ENCODE peak calls at places on chromosomes 12 and 14, in nine cellular contexts. One of them, this sample, is unnamed.

GRCh38 chr12:106445981-106446380 is 88.4 kb downstream of the POLR3B start:
- DNase-seq in HL-60: no peak
- DNase-seq in spleen: no peak
- DNase-seq in H1: no peak
- DNase-seq in HepG2: no peak
- DNase-seq in GM23338: no peak
- DNase-seq in SK-N-SH: no peak
- DNase-seq in stomach: no peak
- DNase-seq in prostate gland: no peak
- DNase-seq in this sample: no peak

GRCh38 chr12:64001439-64001838 is 156.9 kb downstream of the SRGAP1 start:
- DNase-seq in HL-60: no peak
- DNase-seq in spleen: no peak
- DNase-seq in H1: no peak
- DNase-seq in HepG2: no peak
- DNase-seq in GM23338: no peak
- DNase-seq in SK-N-SH: no peak
- DNase-seq in stomach: no peak
- DNase-seq in prostate gland: no peak
- DNase-seq in this sample: no peak

GRCh38 chr12:2335517-2335916 is 282.7 kb downstream of the CACNA1C start:
- DNase-seq in HL-60: no peak
- DNase-seq in spleen: no peak
- DNase-seq in H1: no peak
- DNase-seq in HepG2: no peak
- DNase-seq in GM23338: no peak
- DNase-seq in SK-N-SH: no peak
- DNase-seq in stomach: no peak
- DNase-seq in prostate gland: no peak
- DNase-seq in this sample: no peak

GRCh38 chr12:57724936-57725740 is 13.4 kb downstream of the AGAP2 start:
- DNase-seq in HL-60: no peak
- DNase-seq in spleen: no peak
- DNase-seq in H1: peak
- DNase-seq in HepG2: no peak
- DNase-seq in GM23338: peak
- DNase-seq in SK-N-SH: no peak
- DNase-seq in stomach: no peak
- DNase-seq in prostate gland: no peak
- DNase-seq in this sample: no peak

GRCh38 chr12:19244312-19244711 is 114.8 kb downstream of the PLEKHA5 start:
- DNase-seq in HL-60: no peak
- DNase-seq in spleen: no peak
- DNase-seq in H1: no peak
- DNase-seq in HepG2: no peak
- DNase-seq in GM23338: no peak
- DNase-seq in SK-N-SH: no peak
- DNase-seq in stomach: no peak
- DNase-seq in prostate gland: no peak
- DNase-seq in this sample: no peak

GRCh38 chr12:100345020-100345767 is 11.7 kb upstream of the SLC17A8 start:
- DNase-seq in HL-60: no peak
- DNase-seq in spleen: no peak
- DNase-seq in H1: no peak
- DNase-seq in HepG2: no peak
- DNase-seq in GM23338: no peak
- DNase-seq in SK-N-SH: no peak
- DNase-seq in stomach: no peak
- DNase-seq in prostate gland: no peak
- DNase-seq in this sample: no peak

GRCh38 chr14:77140343-77140936 is 1.2 kb downstream of the ZDHHC22 start:
- DNase-seq in HL-60: no peak
- DNase-seq in spleen: peak
- DNase-seq in H1: no peak
- DNase-seq in HepG2: no peak
- DNase-seq in GM23338: no peak
- DNase-seq in SK-N-SH: no peak
- DNase-seq in stomach: no peak
- DNase-seq in prostate gland: no peak
- DNase-seq in this sample: no peak

GRCh38 chr14:42027271-42027670 is 420.6 kb downstream of the LRFN5 start:
- DNase-seq in HL-60: no peak
- DNase-seq in spleen: no peak
- DNase-seq in H1: no peak
- DNase-seq in HepG2: no peak
- DNase-seq in GM23338: no peak
- DNase-seq in SK-N-SH: no peak
- DNase-seq in stomach: no peak
- DNase-seq in prostate gland: no peak
- DNase-seq in this sample: no peak

GRCh38 chr14:90087433-90087832 is 25.6 kb downstream of the KCNK13 start:
- DNase-seq in HL-60: peak
- DNase-seq in spleen: no peak
- DNase-seq in H1: no peak
- DNase-seq in HepG2: peak
- DNase-seq in GM23338: no peak
- DNase-seq in SK-N-SH: no peak
- DNase-seq in stomach: no peak
- DNase-seq in prostate gland: no peak
- DNase-seq in this sample: no peak

GRCh38 chr12:103647267-103647666 is 60.2 kb downstream of the STAB2 start:
- DNase-seq in HL-60: no peak
- DNase-seq in spleen: no peak
- DNase-seq in H1: no peak
- DNase-seq in HepG2: no peak
- DNase-seq in GM23338: no peak
- DNase-seq in SK-N-SH: no peak
- DNase-seq in stomach: no peak
- DNase-seq in prostate gland: no peak
- DNase-seq in this sample: no peak

GRCh38 chr12:94172973-94173372 is 24.6 kb downstream of the PLXNC1 start:
- DNase-seq in HL-60: peak
- DNase-seq in spleen: no peak
- DNase-seq in H1: no peak
- DNase-seq in HepG2: peak
- DNase-seq in GM23338: no peak
- DNase-seq in SK-N-SH: no peak
- DNase-seq in stomach: peak
- DNase-seq in prostate gland: no peak
- DNase-seq in this sample: no peak

DNA sequence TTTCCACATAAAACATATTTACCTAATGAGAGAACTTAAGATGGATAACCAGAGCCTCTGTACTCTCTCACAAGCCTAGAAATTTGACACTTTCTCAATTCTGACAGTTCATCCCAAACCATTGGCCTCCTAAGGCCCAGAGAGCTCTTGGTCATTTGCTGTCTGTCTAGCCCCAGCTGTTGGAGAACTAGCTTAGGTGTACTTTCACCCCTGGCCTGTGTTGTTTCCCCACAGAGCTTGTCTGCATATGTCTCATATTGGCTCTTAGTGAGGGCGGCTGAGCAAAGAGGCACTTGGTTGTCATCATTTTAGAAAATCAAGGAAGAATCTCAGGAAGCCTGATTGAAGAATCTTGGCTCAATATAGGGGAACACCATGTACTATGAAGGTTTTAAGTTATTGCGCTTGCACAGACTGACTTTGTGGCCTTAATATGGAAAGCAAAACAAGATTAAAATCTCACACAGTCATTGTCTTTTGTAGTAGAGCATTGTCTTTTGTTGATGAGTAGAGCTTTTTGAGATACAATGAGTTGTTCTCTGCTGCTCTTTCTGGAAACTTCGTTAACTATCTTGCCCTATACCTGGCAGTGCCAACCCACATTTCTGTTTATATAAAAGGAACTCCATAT is 324.6 kb downstream of the RAD51B start:
- DNase-seq in HL-60: no peak
- DNase-seq in spleen: no peak
- DNase-seq in H1: no peak
- DNase-seq in HepG2: peak
- DNase-seq in GM23338: no peak
- DNase-seq in SK-N-SH: no peak
- DNase-seq in stomach: no peak
- DNase-seq in prostate gland: peak
- DNase-seq in this sample: no peak
- TF ChIP-seq POLR2AphosphoS5 in HL-60: no peak
- TF ChIP-seq POLR2AphosphoS5 in spleen: no peak
- TF ChIP-seq POLR2AphosphoS5 in H1: no peak
- TF ChIP-seq POLR2AphosphoS5 in HepG2: no peak
- TF ChIP-seq POLR2AphosphoS5 in GM23338: no peak
- TF ChIP-seq POLR2AphosphoS5 in SK-N-SH: no peak
- TF ChIP-seq POLR2AphosphoS5 in stomach: peak
- TF ChIP-seq POLR2AphosphoS5 in prostate gland: peak
- TF ChIP-seq POLR2AphosphoS5 in this sample: no peak

GRCh38 chr14:62505045-62505444 is 540.2 kb downstream of the KCNH5 start:
- DNase-seq in HL-60: no peak
- DNase-seq in spleen: no peak
- DNase-seq in H1: no peak
- DNase-seq in HepG2: no peak
- DNase-seq in GM23338: no peak
- DNase-seq in SK-N-SH: no peak
- DNase-seq in stomach: no peak
- DNase-seq in prostate gland: no peak
- DNase-seq in this sample: no peak
- H3K4me3 ChIP-seq in HL-60: no peak
- H3K4me3 ChIP-seq in spleen: no peak
- H3K4me3 ChIP-seq in H1: no peak
- H3K4me3 ChIP-seq in HepG2: no peak
- H3K4me3 ChIP-seq in GM23338: no peak
- H3K4me3 ChIP-seq in SK-N-SH: no peak
- H3K4me3 ChIP-seq in stomach: no peak
- H3K4me3 ChIP-seq in prostate gland: no peak
- H3K4me3 ChIP-seq in this sample: no peak

GRCh38 chr14:96254696-96255095 is 1.3 kb upstream of the BDKRB1 start:
- DNase-seq in HL-60: no peak
- DNase-seq in spleen: no peak
- DNase-seq in H1: no peak
- DNase-seq in HepG2: no peak
- DNase-seq in GM23338: no peak
- DNase-seq in SK-N-SH: no peak
- DNase-seq in stomach: no peak
- DNase-seq in prostate gland: no peak
- DNase-seq in this sample: no peak
- TF ChIP-seq POLR2AphosphoS5 in HL-60: no peak
- TF ChIP-seq POLR2AphosphoS5 in spleen: no peak
- TF ChIP-seq POLR2AphosphoS5 in H1: no peak
- TF ChIP-seq POLR2AphosphoS5 in HepG2: no peak
- TF ChIP-seq POLR2AphosphoS5 in GM23338: no peak
- TF ChIP-seq POLR2AphosphoS5 in SK-N-SH: no peak
- TF ChIP-seq POLR2AphosphoS5 in stomach: peak
- TF ChIP-seq POLR2AphosphoS5 in prostate gland: no peak
- TF ChIP-seq POLR2AphosphoS5 in this sample: no peak

GRCh38 chr14:103450423-103450822 is 65.2 kb downstream of the MARK3 start:
- DNase-seq in HL-60: no peak
- DNase-seq in spleen: no peak
- DNase-seq in H1: no peak
- DNase-seq in HepG2: no peak
- DNase-seq in GM23338: no peak
- DNase-seq in SK-N-SH: no peak
- DNase-seq in stomach: no peak
- DNase-seq in prostate gland: no peak
- DNase-seq in this sample: no peak

GRCh38 chr14:103451401-103451800 is 66.2 kb downstream of the MARK3 start:
- DNase-seq in HL-60: no peak
- DNase-seq in spleen: no peak
- DNase-seq in H1: no peak
- DNase-seq in HepG2: no peak
- DNase-seq in GM23338: no peak
- DNase-seq in SK-N-SH: no peak
- DNase-seq in stomach: no peak
- DNase-seq in prostate gland: no peak
- DNase-seq in this sample: no peak

GRCh38 chr14:103460415-103460814 is 62.2 kb downstream of the CKB start:
- DNase-seq in HL-60: no peak
- DNase-seq in spleen: no peak
- DNase-seq in H1: no peak
- DNase-seq in HepG2: no peak
- DNase-seq in GM23338: no peak
- DNase-seq in SK-N-SH: no peak
- DNase-seq in stomach: no peak
- DNase-seq in prostate gland: no peak
- DNase-seq in this sample: no peak

GRCh38 chr14:103453791-103454190 is 68.6 kb downstream of the MARK3 start:
- DNase-seq in HL-60: no peak
- DNase-seq in spleen: no peak
- DNase-seq in H1: no peak
- DNase-seq in HepG2: no peak
- DNase-seq in GM23338: no peak
- DNase-seq in SK-N-SH: no peak
- DNase-seq in stomach: no peak
- DNase-seq in prostate gland: no peak
- DNase-seq in this sample: no peak

GRCh38 chr14:103456167-103456835 is 66.3 kb downstream of the CKB start:
- DNase-seq in HL-60: no peak
- DNase-seq in spleen: no peak
- DNase-seq in H1: no peak
- DNase-seq in HepG2: no peak
- DNase-seq in GM23338: no peak
- DNase-seq in SK-N-SH: no peak
- DNase-seq in stomach: no peak
- DNase-seq in prostate gland: no peak
- DNase-seq in this sample: no peak
- H3K4me3 ChIP-seq in HL-60: no peak
- H3K4me3 ChIP-seq in spleen: no peak
- H3K4me3 ChIP-seq in H1: no peak
- H3K4me3 ChIP-seq in HepG2: no peak
- H3K4me3 ChIP-seq in GM23338: no peak
- H3K4me3 ChIP-seq in SK-N-SH: no peak
- H3K4me3 ChIP-seq in stomach: no peak
- H3K4me3 ChIP-seq in prostate gland: no peak
- H3K4me3 ChIP-seq in this sample: no peak

DNA sequence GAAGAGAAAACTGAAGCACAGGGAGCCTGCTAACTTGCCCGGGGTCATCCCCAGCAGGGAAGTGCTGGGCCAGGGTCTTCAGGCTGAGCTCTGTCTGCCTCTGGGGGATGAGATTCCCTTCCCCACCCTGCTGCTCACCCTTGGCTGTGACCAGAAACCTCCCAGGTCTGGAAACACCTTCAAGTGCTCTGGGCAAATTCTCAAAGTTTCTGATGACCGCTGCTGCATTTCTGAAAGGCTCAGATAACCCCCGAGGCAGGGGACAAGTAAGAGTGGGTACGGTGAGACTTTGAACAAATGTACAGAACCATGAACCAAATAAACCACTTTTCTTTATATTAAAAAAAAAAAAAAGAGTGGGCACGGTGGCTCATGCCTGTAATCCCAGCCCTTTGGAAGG is 41.3 kb downstream of the LTBP2 start:
- DNase-seq in HL-60: no peak
- DNase-seq in spleen: peak
- DNase-seq in H1: no peak
- DNase-seq in HepG2: no peak
- DNase-seq in GM23338: no peak
- DNase-seq in SK-N-SH: no peak
- DNase-seq in stomach: no peak
- DNase-seq in prostate gland: no peak
- DNase-seq in this sample: no peak
- TF ChIP-seq POLR2AphosphoS5 in HL-60: no peak
- TF ChIP-seq POLR2AphosphoS5 in spleen: no peak
- TF ChIP-seq POLR2AphosphoS5 in H1: no peak
- TF ChIP-seq POLR2AphosphoS5 in HepG2: no peak
- TF ChIP-seq POLR2AphosphoS5 in GM23338: no peak
- TF ChIP-seq POLR2AphosphoS5 in SK-N-SH: no peak
- TF ChIP-seq POLR2AphosphoS5 in stomach: no peak
- TF ChIP-seq POLR2AphosphoS5 in prostate gland: no peak
- TF ChIP-seq POLR2AphosphoS5 in this sample: no peak